ENCODE peak calls at places on chromosomes 3 and 15, in six cellular contexts. N is GM03348, B is AG04450, Q is OCI-LY7, V is upper lobe of right lung, J is AG09309. Z is an unnamed sample.
A peak's percentile ranks its signal among the peaks of the same experiment; 100 is the strongest.

GRCh38 chr3:196517919-196518318 is 2.8 kb upstream of the SMCO1 start:
- DNase-seq in V (no peak), N (no peak), B (no peak), Q (no peak), J (no peak), Z (no peak)

GRCh38 chr15:42772901-42773300 is 36.0 kb upstream of the CDAN1 start:
- DNase-seq in N (no peak), V (no peak), Q (no peak), B (no peak), J (no peak), Z (no peak)

GRCh38 chr15:65494066-65494465 is 23.4 kb downstream of the DPP8 start:
- DNase-seq in Q (no peak), N (no peak), V (no peak), J (no peak), B (no peak), Z (no peak)

GRCh38 chr3:71710906-71711494 is 14.2 kb downstream of the EIF4E3 start:
- DNase-seq in B (no peak), N (peak; percentile 82), J (no peak), Q (peak; percentile 65), V (no peak), Z (peak; percentile 72)

GRCh38 chr3:33648793-33649192 is 69.3 kb downstream of the CLASP2 start:
- DNase-seq in J (no peak), V (no peak), Q (no peak), B (no peak), N (no peak), Z (no peak)

GRCh38 chr3:126613481-126614187 is 41.3 kb downstream of the TXNRD3 start:
- DNase-seq in B (no peak), V (no peak), Q (no peak), N (no peak), J (no peak), Z (peak; percentile 17)

GRCh38 chr15:99762288-99762687 is 29.1 kb upstream of the LYSMD4 start:
- DNase-seq in Q (no peak), J (no peak), V (no peak), B (no peak), N (no peak), Z (no peak)

GRCh38 chr3:115169808-115170207 is 22.7 kb upstream of the ZBTB20 start:
- DNase-seq in B (no peak), Q (no peak), V (no peak), N (peak; percentile 19), J (no peak), Z (no peak)

GRCh38 chr3:129553171-129553570 is 10.2 kb downstream of the H1-8 start:
- DNase-seq in N (no peak), B (no peak), Q (no peak), J (no peak), V (no peak), Z (no peak)

Z was measured in SK-N-SH.